ENCODE peak calls at places on chromosome 22, in four cellular contexts. H is bronchial epithelial cell, N is stomach, E is SJSA1. X is an unnamed sample.
A peak's percentile ranks its signal among the peaks of the same experiment; 100 is the strongest.

GRCh38 chr22:26162961-26163360 is 6.3 kb upstream of the SEZ6L start:
- DNase-seq in H (no peak), E (no peak), N (no peak), X (no peak)

GRCh38 chr22:37751449-37752188 is 54.8 kb downstream of the TRIOBP start:
- DNase-seq in N (no peak), E (no peak), H (no peak), X (peak; percentile 29)

GRCh38 chr22:19679476-19680099 is 34.7 kb upstream of the SEPTIN5 start:
- DNase-seq in H (peak; percentile 1), N (peak; percentile 60), E (peak; percentile 31), X (peak; percentile 56)

GRCh38 chr22:27179161-27179560 is 521.8 kb downstream of the MIAT start:
- DNase-seq in H (no peak), N (no peak), E (no peak), X (no peak)

GRCh38 chr22:44423556-44423955 is 74.5 kb downstream of the RTL6 start:
- DNase-seq in N (no peak), E (no peak), H (no peak), X (no peak)

GRCh38 chr22:24157783-24158170 is 23.5 kb upstream of the SUSD2 start:
- DNase-seq in H (no peak), E (no peak), N (no peak), X (no peak)

GRCh38 chr22:45102896-45103420 is 60.8 kb upstream of the NUP50 start:
- DNase-seq in H (no peak), N (no peak), E (no peak), X (no peak)

GRCh38 chr22:49480896-49481650 is 346.6 kb downstream of the BRD1 start:
- DNase-seq in E (no peak), N (no peak), H (no peak), X (no peak)

GRCh38 chr22:46414704-46415103 is 79.2 kb downstream of the TRMU start:
- DNase-seq in E (no peak), H (no peak), N (no peak), X (no peak)

GRCh38 chr22:38485783-38486182 is 17.9 kb downstream of the KDELR3 start:
- DNase-seq in H (no peak), N (no peak), E (no peak), X (no peak)

GRCh38 chr22:19840955-19841640 is 13.6 kb downstream of the GNB1L start:
- DNase-seq in N (no peak), E (no peak), H (no peak), X (no peak)

GRCh38 chr22:44331881-44332714 is 19.3 kb upstream of the SHISAL1 start:
- DNase-seq in H (no peak), N (no peak), E (peak; percentile 42), X (peak; percentile 8)

GRCh38 chr22:19772673-19773469 is 12.3 kb downstream of the TBX1 start:
- DNase-seq in H (no peak), E (no peak), N (peak; percentile 51), X (no peak)

GRCh38 chr22:36916034-36916433 is 2.6 kb downstream of the CSF2RB start:
- DNase-seq in H (no peak), E (no peak), N (no peak), X (no peak)

GRCh38 chr22:44809456-44809855 is 57.1 kb downstream of the ARHGAP8 start:
- DNase-seq in N (no peak), H (no peak), E (no peak), X (no peak)

GRCh38 chr22:46163498-46163897 is 13.2 kb downstream of the PPARA start:
- DNase-seq in E (no peak), N (no peak), H (no peak), X (no peak)

GRCh38 chr22:48185656-48186055 is 1423.2 kb downstream of the TBC1D22A start:
- DNase-seq in N (no peak), E (no peak), H (no peak), X (no peak)

GRCh38 chr22:37221424-37222336 is 9.4 kb upstream of the SSTR3 start:
- DNase-seq in E (no peak), H (no peak), N (no peak), X (no peak)

GRCh38 chr22:27149886-27150529 is 492.6 kb downstream of the MIAT start:
- DNase-seq in H (no peak), E (peak; percentile 51), N (no peak), X (no peak)

GRCh38 chr22:36775589-36775965 is 342 bp downstream of the IFT27 start:
- DNase-seq in H (no peak), E (no peak), N (peak; percentile 44), X (peak; percentile 69)

GRCh38 chr22:29199702-29200400 is 5.8 kb upstream of the EMID1 start:
- DNase-seq in N (no peak), E (no peak), H (no peak), X (no peak)

GRCh38 chr22:31075961-31076360 is 5.2 kb upstream of the SMTN start:
- DNase-seq in E (no peak), H (no peak), N (peak; percentile 50), X (peak; percentile 37)

GRCh38 chr22:46366801-46367706 is 31.5 kb downstream of the TRMU start:
- DNase-seq in N (no peak), H (no peak), E (peak; percentile 24), X (no peak)

GRCh38 chr22:25176175-25176574 is 23.5 kb upstream of the CRYBB3 start:
- DNase-seq in N (no peak), H (peak; percentile 96), E (no peak), X (peak; percentile 54)

GRCh38 chr22:46297151-46297819 is 615 bp downstream of the GTSE1 start:
- DNase-seq in E (no peak), N (no peak), H (peak; percentile 23), X (peak; percentile 20)

X was measured in thyroid gland.